ENCODE peak calls at places on chromosomes 2 and 18, in ten cellular contexts. Q, F, R, D, L, A, C, G, E and T are unnamed samples.

GRCh38 chr2:36618381-36618780 is 20.4 kb upstream of the FEZ2 start:
- DNase-seq in A (peak), E (no peak), D (no peak), Q (peak), L (peak), G (peak), R (peak), C (peak), F (no peak), T (peak)

GRCh38 chr18:68520406-68521075 is 194.4 kb downstream of the TMX3 start:
- DNase-seq in A (no peak), E (no peak), Q (no peak), D (no peak), R (no peak), C (no peak), G (peak), L (peak), F (no peak), T (no peak)

GRCh38 chr2:37894601-37895000 is 30.5 kb upstream of the RMDN2 start:
- DNase-seq in A (no peak), G (peak), L (no peak), R (no peak), F (no peak), Q (no peak), C (no peak), E (no peak), D (no peak), T (no peak)

GRCh38 chr2:132387126-132387525 is 29.5 kb upstream of the GPR39 start:
- DNase-seq in A (no peak), E (no peak), L (no peak), Q (no peak), F (no peak), C (no peak), R (no peak), G (no peak), D (no peak), T (no peak)

GRCh38 chr18:56172527-56172926 is 465.9 kb downstream of the TXNL1 start:
- DNase-seq in D (no peak), R (no peak), A (no peak), C (no peak), Q (no peak), L (no peak), F (no peak), E (no peak), G (no peak), T (no peak)

GRCh38 chr2:73933194-73933593 is 6.5 kb downstream of the DGUOK start:
- DNase-seq in G (no peak), D (no peak), Q (no peak), C (peak), R (no peak), L (no peak), E (no peak), A (no peak), F (no peak), T (no peak)

GRCh38 chr2:172168917-172169346 is 66.2 kb upstream of the DLX2 start:
- DNase-seq in E (no peak), D (no peak), G (peak), R (no peak), L (no peak), F (no peak), Q (no peak), A (no peak), C (no peak), T (peak)

GRCh38 chr2:240599141-240599583 is 12.6 kb downstream of the CAPN10 start:
- DNase-seq in E (no peak), G (no peak), C (no peak), R (no peak), A (no peak), Q (no peak), L (no peak), F (no peak), D (no peak), T (no peak)

GRCh38 chr2:203330434-203330833 is 2.2 kb downstream of the ABI2 start:
- DNase-seq in D (no peak), R (no peak), Q (no peak), G (peak), L (peak), A (no peak), F (no peak), C (no peak), E (no peak), T (peak)

GRCh38 chr2:189163889-189164288 is 15.7 kb downstream of the COL5A2 start:
- DNase-seq in G (peak), A (no peak), R (no peak), E (no peak), L (no peak), F (no peak), D (no peak), C (no peak), Q (peak), T (no peak)

GRCh38 chr2:60306231-60306861 is 247.1 kb downstream of the BCL11A start:
- DNase-seq in R (no peak), L (peak), G (no peak), E (no peak), F (no peak), A (no peak), C (no peak), D (no peak), Q (no peak), T (no peak)

GRCh38 chr2:26035110-26035728 is 1.3 kb downstream of the RAB10 start:
- DNase-seq in R (no peak), F (no peak), D (no peak), A (no peak), Q (peak), E (no peak), G (no peak), C (no peak), L (no peak), T (no peak)

GRCh38 chr2:240368746-240369724 is 66.4 kb upstream of the GPC1 start:
- DNase-seq in L (peak), A (peak), E (no peak), Q (no peak), D (no peak), F (no peak), R (no peak), C (peak), G (no peak), T (no peak)

GRCh38 chr18:33576999-33577687 is 876 bp upstream of the ASXL3 start:
- DNase-seq in L (no peak), E (no peak), G (no peak), D (no peak), R (no peak), C (no peak), A (no peak), Q (no peak), F (no peak), T (no peak)

GRCh38 chr18:8615397-8616025 is 6.3 kb downstream of the RAB12 start:
- DNase-seq in C (peak), D (no peak), R (peak), Q (peak), G (peak), L (peak), A (peak), F (no peak), E (no peak), T (peak)

GRCh38 chr2:40760071-40760666 is 308.3 kb upstream of the SLC8A1 start:
- DNase-seq in F (no peak), G (peak), C (no peak), A (peak), E (no peak), L (peak), R (peak), Q (peak), D (peak), T (peak)

GRCh38 chr18:38025433-38026038 is 459.9 kb upstream of the CELF4 start:
- DNase-seq in A (no peak), R (no peak), F (no peak), L (no peak), D (no peak), C (no peak), Q (no peak), E (no peak), G (no peak), T (no peak)

GRCh38 chr18:13394794-13395193 is 176.2 kb downstream of the LDLRAD4 start:
- DNase-seq in R (peak), Q (no peak), C (no peak), D (no peak), E (no peak), G (no peak), F (no peak), A (peak), L (no peak), T (no peak)

GRCh38 chr2:101550555-101550954 is 75.6 kb upstream of the RFX8 start:
- DNase-seq in D (no peak), G (no peak), E (no peak), C (no peak), F (no peak), R (no peak), L (no peak), Q (no peak), A (no peak), T (no peak)

GRCh38 chr2:85709385-85709784 is 15.2 kb downstream of the GNLY start:
- DNase-seq in C (no peak), D (no peak), A (no peak), R (no peak), G (no peak), L (peak), E (no peak), F (no peak), Q (no peak), T (peak)

GRCh38 chr2:127596311-127597045 is 49.5 kb upstream of the GPR17 start:
- DNase-seq in C (no peak), Q (no peak), D (no peak), F (no peak), G (no peak), E (no peak), A (no peak), L (no peak), R (no peak), T (no peak)

GRCh38 chr2:216221806-216222205 is 112.7 kb downstream of the XRCC5 start:
- DNase-seq in F (no peak), C (no peak), D (no peak), A (no peak), L (peak), E (no peak), R (no peak), Q (peak), G (peak), T (no peak)

GRCh38 chr18:74623047-74623816 is 25.6 kb downstream of the ZNF407 start:
- DNase-seq in A (no peak), G (peak), D (no peak), Q (no peak), F (no peak), R (no peak), C (no peak), L (peak), E (no peak), T (no peak)

GRCh38 chr2:11505652-11506610 is 27.9 kb upstream of the GREB1 start:
- DNase-seq in C (no peak), Q (peak), A (no peak), R (no peak), L (peak), G (no peak), E (no peak), F (no peak), D (no peak), T (no peak)

GRCh38 chr2:159091981-159092380 is 123.5 kb downstream of the TANC1 start:
- DNase-seq in F (no peak), G (no peak), E (no peak), D (no peak), Q (no peak), L (peak), A (no peak), C (no peak), R (no peak), T (no peak)